ENCODE peak calls at places on chromosomes 11 and 22, in eight cellular contexts. Y is BJ, Z is Peyer's patch, C is AG09309, U is fibroblast of villous mesenchyme, G is left ventricle myocardium inferior, W is GM23338, R is neural progenitor cell. V is an unnamed sample.
A peak's percentile ranks its signal among the peaks of the same experiment; 100 is the strongest.

GRCh38 chr11:6062691-6063358 is 32.3 kb upstream of the OR56A1 start:
- DNase-seq in Y (no peak), Z (no peak), C (no peak), U (no peak), G (no peak), W (no peak), R (no peak), V (no peak)

GRCh38 chr11:59560290-59560701 is 49.0 kb downstream of the OR4D9 start:
- DNase-seq in Y (no peak), Z (peak; percentile 54), C (no peak), U (peak; percentile 77), G (no peak), W (peak; percentile 91), R (peak; percentile 85), V (no peak)

GRCh38 chr22:23012081-23012622 is 58.2 kb upstream of the GNAZ start:
- DNase-seq in Y (no peak), Z (no peak), C (no peak), U (no peak), G (no peak), W (no peak), R (no peak), V (no peak)

GRCh38 chr22:32776397-32776796 is 25.1 kb upstream of the TIMP3 start:
- DNase-seq in Y (no peak), Z (no peak), C (no peak), U (no peak), G (no peak), W (no peak), R (no peak), V (no peak)

GRCh38 chr22:46057762-46058420 is 80.9 kb upstream of the WNT7B start:
- DNase-seq in Y (no peak), Z (peak; percentile 80), C (no peak), U (peak; percentile 81), G (peak; percentile 44), W (no peak), R (no peak), V (no peak)

GRCh38 chr11:2194877-2195755 is 23.5 kb upstream of the TH start:
- DNase-seq in Y (no peak), Z (peak; percentile 31), C (no peak), U (peak; percentile 10), G (no peak), W (peak; percentile 76), R (peak; percentile 81), V (no peak)

GRCh38 chr11:12803086-12803826 is 129.0 kb downstream of the TEAD1 start:
- DNase-seq in Y (no peak), Z (no peak), C (no peak), U (peak; percentile 66), G (no peak), W (no peak), R (peak; percentile 47), V (no peak)

GRCh38 chr11:62546244-62546936 is at the start of gene AHNAK:
- DNase-seq in Y (no peak), Z (peak; percentile 77), C (no peak), U (peak; percentile 68), G (peak; percentile 91), W (peak; percentile 76), R (peak; percentile 86), V (no peak)

GRCh38 chr11:128342511-128343133 is 244.7 kb downstream of the ETS1 start:
- DNase-seq in Y (peak; percentile 45), Z (peak; percentile 63), C (peak; percentile 28), U (peak; percentile 27), G (peak; percentile 38), W (no peak), R (no peak), V (no peak)

GRCh38 chr11:9280655-9281301 is 15.6 kb upstream of the DENND5A start:
- DNase-seq in Y (no peak), Z (peak; percentile 56), C (no peak), U (peak; percentile 75), G (no peak), W (no peak), R (no peak), V (peak; percentile 24)

GRCh38 chr11:637593-638507 is 781 bp downstream of the DRD4 start:
- DNase-seq in Y (no peak), Z (no peak), C (no peak), U (peak; percentile 36), G (no peak), W (peak; percentile 61), R (peak; percentile 72), V (no peak)

GRCh38 chr11:73461844-73462435 is 85.7 kb downstream of the RELT start:
- DNase-seq in Y (no peak), Z (no peak), C (no peak), U (no peak), G (no peak), W (no peak), R (no peak), V (no peak)

GRCh38 chr22:28395920-28396447 is 283.7 kb downstream of the TTC28 start:
- DNase-seq in Y (no peak), Z (no peak), C (peak; percentile 23), U (peak; percentile 46), G (no peak), W (no peak), R (no peak), V (no peak)
- H3K4me3 ChIP-seq in Y (no peak overlapping the region), Z (no peak overlapping the region), C (no peak overlapping the region), U (no peak overlapping the region), G (no peak overlapping the region), W (no peak overlapping the region), R (no peak overlapping the region), V (no peak overlapping the region)

DNA sequence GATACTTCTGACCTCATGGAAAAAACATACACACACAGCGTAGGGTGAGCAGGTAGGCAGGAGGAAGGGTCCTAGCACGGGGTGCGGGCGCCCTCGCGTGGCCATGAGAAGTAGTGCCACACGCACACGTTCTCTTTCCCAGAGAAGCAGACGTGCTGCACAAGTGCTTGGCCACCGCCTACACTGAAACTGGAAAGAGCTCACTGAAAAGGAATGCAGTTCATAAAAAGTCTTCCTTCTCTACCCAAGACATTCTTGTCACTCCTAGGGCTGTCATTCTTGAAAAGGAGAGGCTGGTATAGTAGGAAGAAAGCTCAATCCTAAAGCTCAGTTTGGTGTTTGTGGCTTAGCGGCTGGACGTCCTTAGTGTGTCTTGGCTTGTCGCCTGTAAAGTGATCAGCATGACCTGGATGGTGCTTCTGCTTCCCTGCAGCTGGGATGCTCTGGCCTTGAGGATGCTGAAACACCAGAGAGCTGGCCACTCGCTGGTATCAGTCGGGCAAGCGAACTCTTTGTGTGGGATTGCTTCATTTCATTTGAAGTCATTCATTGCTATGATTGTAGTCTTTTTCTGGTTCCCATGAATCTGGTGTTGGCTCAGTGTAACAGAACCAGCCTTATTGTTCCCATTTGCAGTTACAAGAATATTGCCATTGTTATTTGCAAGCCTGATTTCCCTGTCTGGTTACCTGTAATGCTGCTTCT is 303.8 kb downstream of the NTM start:
- DNase-seq in Y (peak; percentile 51), Z (no peak), C (peak; percentile 75), U (peak; percentile 56), G (peak; percentile 70), W (peak; percentile 80), R (peak; percentile 71), V (peak; percentile 64)
- TF ChIP-seq CTCF in Y (peak; percentile 96), Z (peak; percentile 69), C (peak; percentile 99), U (peak; percentile 93), G (peak; percentile 95), W (peak; percentile 100), R (peak; percentile 97), V (peak; percentile 98)

GRCh38 chr22:24409707-24410106 is 17.7 kb upstream of the ADORA2A start:
- DNase-seq in Y (no peak), Z (no peak), C (no peak), U (no peak), G (no peak), W (no peak), R (no peak), V (no peak)

GRCh38 chr22:24408630-24409029 is 18.8 kb upstream of the ADORA2A start:
- DNase-seq in Y (no peak), Z (no peak), C (no peak), U (no peak), G (no peak), W (no peak), R (no peak), V (no peak)

GRCh38 chr22:24412274-24412673 is 15.1 kb upstream of the ADORA2A start:
- DNase-seq in Y (no peak), Z (no peak), C (no peak), U (no peak), G (no peak), W (no peak), R (no peak), V (no peak)

GRCh38 chr22:24411256-24412004 is 16.0 kb upstream of the ADORA2A start:
- DNase-seq in Y (no peak), Z (no peak), C (no peak), U (no peak), G (no peak), W (no peak), R (no peak), V (no peak)

DNA sequence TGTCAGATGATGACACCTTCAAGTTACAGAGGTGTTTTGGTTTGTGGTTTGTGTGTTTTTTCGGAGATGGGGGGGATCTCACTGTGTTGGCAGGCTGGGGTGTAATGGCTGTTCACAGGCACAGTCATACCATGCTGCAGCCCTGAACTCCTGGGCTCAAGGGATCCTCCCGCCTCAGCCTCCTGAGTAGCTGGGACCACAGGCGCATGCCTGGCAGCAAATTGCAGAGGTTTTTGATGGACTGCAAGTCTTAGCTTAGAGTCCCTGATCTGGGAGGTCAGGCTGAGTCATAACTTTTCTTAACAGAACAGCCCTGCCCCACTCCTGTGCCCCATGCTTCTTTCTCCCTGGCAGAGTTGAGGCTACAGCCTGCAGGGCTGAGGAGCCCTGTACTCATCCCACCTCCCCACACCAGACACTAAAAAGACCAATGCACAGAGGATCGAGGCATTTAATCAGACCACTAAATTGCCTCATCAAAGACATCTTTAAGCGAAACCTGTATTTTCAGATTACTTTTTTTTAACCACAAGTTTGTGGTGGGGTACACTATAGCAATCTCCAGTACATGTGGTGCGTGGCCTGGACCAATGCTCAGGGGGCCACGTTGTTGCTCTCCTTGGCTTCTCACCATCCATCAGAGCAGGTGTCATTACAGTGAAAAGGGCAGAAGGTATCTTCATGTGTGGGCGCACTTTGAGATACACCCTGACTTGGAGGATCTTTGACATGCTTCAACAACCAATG is 17.1 kb upstream of the ADORA2A start:
- DNase-seq in Y (no peak), Z (no peak), C (no peak), U (no peak), G (no peak), W (no peak), R (no peak), V (no peak)
- H3K4me3 ChIP-seq in Y (no peak overlapping the region), Z (no peak overlapping the region), C (no peak overlapping the region), U (no peak overlapping the region), G (no peak overlapping the region), W (no peak overlapping the region), R (no peak overlapping the region), V (no peak overlapping the region)

DNA sequence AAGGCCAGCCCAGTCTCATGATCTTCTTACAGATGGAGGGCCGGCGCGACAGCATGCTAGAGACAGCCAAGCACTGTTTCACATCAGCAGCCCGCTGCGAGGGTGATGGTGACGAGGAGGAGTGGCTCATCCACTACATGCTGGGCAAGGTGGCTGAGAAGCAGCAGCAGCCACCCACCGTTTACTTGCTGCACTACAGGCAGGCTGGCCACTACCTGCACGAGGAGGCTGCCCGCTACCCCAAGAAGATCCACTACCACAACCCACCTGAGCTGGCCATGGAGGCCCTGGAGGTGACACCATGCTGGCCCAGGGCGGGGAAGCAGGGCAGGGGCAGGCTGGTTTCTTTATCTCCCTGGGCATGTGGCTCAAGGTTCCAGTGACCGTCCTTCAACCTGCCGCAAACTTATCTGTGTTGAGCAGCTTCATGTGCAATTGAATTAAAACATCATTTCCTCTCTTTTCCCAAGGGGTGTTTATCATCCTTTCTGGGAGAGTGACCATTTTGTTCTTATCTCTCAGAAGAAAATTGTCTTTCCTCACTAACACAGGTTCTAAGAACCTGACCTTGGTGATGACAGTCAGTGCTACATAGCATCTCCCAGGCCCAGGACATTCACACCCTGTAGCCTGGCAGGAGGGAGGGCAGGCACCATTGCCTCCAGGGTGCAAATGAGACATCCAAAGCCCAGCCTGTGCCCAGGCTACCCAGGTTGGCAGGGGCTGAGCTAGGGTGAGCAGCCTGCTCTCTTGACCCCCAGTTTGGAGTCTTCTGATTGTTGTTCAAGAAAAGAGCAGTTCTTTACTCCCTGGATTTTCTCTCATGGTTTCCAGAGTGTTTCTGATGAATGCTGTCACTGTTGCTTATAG is 80.7 kb downstream of the CABIN1 start:
- DNase-seq in Y (no peak), Z (no peak), C (no peak), U (no peak), G (peak; percentile 80), W (no peak), R (no peak), V (no peak)
- TF ChIP-seq CTCF in Y (no peak), Z (no peak), C (no peak), U (no peak), G (peak; percentile 52), W (no peak), R (no peak), V (no peak)

V was measured in AG04449.